ENCODE peak calls at places on chromosomes 13 and 19, in six cellular contexts. One of them, this sample, is unnamed.
A peak's percentile ranks its signal among the peaks of the same experiment; 100 is the strongest.

GRCh38 chr13:50127017-50127725 is 111.9 kb downstream of the KCNRG start:
- DNase-seq in AG10803: peak; percentile 25
- DNase-seq in fibroblast of mammary gland: peak; percentile 43
- DNase-seq in nephron progenitor cell: peak; percentile 51
- DNase-seq in BJ: no peak
- DNase-seq in body of pancreas: peak; percentile 54
- DNase-seq in this sample: no peak

GRCh38 chr13:33352520-33352919 is 67.0 kb upstream of the STARD13 start:
- DNase-seq in BJ: no peak
- DNase-seq in fibroblast of mammary gland: no peak
- DNase-seq in AG10803: no peak
- DNase-seq in nephron progenitor cell: no peak
- DNase-seq in body of pancreas: no peak
- DNase-seq in this sample: no peak

GRCh38 chr13:20191902-20192469 is 752 bp downstream of the GJB2 start:
- DNase-seq in body of pancreas: peak; percentile 49
- DNase-seq in BJ: no peak
- DNase-seq in nephron progenitor cell: peak; percentile 23
- DNase-seq in AG10803: no peak
- DNase-seq in fibroblast of mammary gland: peak; percentile 32
- DNase-seq in this sample: peak; percentile 28

GRCh38 chr19:34323433-34324204 is 41.4 kb upstream of the GPI start:
- DNase-seq in nephron progenitor cell: no peak
- DNase-seq in body of pancreas: no peak
- DNase-seq in AG10803: no peak
- DNase-seq in fibroblast of mammary gland: no peak
- DNase-seq in BJ: no peak
- DNase-seq in this sample: no peak

GRCh38 chr19:53947624-53948023 is 15.1 kb upstream of the CACNG8 start:
- DNase-seq in nephron progenitor cell: no peak
- DNase-seq in AG10803: no peak
- DNase-seq in fibroblast of mammary gland: peak; percentile 8
- DNase-seq in body of pancreas: no peak
- DNase-seq in BJ: no peak
- DNase-seq in this sample: peak; percentile 41

GRCh38 chr13:75494491-75494890 is 12.5 kb upstream of the TBC1D4 start:
- DNase-seq in BJ: no peak
- DNase-seq in fibroblast of mammary gland: no peak
- DNase-seq in nephron progenitor cell: no peak
- DNase-seq in body of pancreas: no peak
- DNase-seq in AG10803: no peak
- DNase-seq in this sample: no peak

GRCh38 chr19:49801966-49802661 is 11.0 kb downstream of the FUZ start:
- DNase-seq in body of pancreas: peak; percentile 84
- DNase-seq in BJ: peak; percentile 29
- DNase-seq in AG10803: peak; percentile 84
- DNase-seq in fibroblast of mammary gland: peak; percentile 89
- DNase-seq in nephron progenitor cell: peak; percentile 80
- DNase-seq in this sample: no peak

GRCh38 chr19:11176466-11177193 is 20.7 kb downstream of the KANK2 start:
- DNase-seq in fibroblast of mammary gland: no peak
- DNase-seq in AG10803: no peak
- DNase-seq in body of pancreas: no peak
- DNase-seq in BJ: no peak
- DNase-seq in nephron progenitor cell: no peak
- DNase-seq in this sample: no peak

GRCh38 chr19:55437410-55437809 is 5.7 kb downstream of the SHISA7 start:
- DNase-seq in BJ: no peak
- DNase-seq in body of pancreas: peak; percentile 57
- DNase-seq in AG10803: peak; percentile 39
- DNase-seq in fibroblast of mammary gland: peak; percentile 61
- DNase-seq in nephron progenitor cell: peak; percentile 93
- DNase-seq in this sample: peak; percentile 81

GRCh38 chr19:55605637-55606470 is at the start of gene ZNF865:
- DNase-seq in nephron progenitor cell: peak; percentile 79
- DNase-seq in BJ: no peak
- DNase-seq in AG10803: peak; percentile 81
- DNase-seq in body of pancreas: peak; percentile 75
- DNase-seq in fibroblast of mammary gland: peak; percentile 84
- DNase-seq in this sample: peak; percentile 82

GRCh38 chr19:50485284-50485955 is 8.8 kb upstream of the GARIN5A start:
- DNase-seq in BJ: no peak
- DNase-seq in body of pancreas: no peak
- DNase-seq in fibroblast of mammary gland: no peak
- DNase-seq in AG10803: no peak
- DNase-seq in nephron progenitor cell: no peak
- DNase-seq in this sample: no peak

GRCh38 chr19:57803594-57804325 is 11.0 kb downstream of the ZNF552 start:
- DNase-seq in BJ: peak; percentile 34
- DNase-seq in nephron progenitor cell: peak; percentile 66
- DNase-seq in fibroblast of mammary gland: peak; percentile 62
- DNase-seq in AG10803: peak; percentile 97
- DNase-seq in body of pancreas: no peak
- DNase-seq in this sample: peak; percentile 43

GRCh38 chr19:57803265-57803593 is 11.5 kb downstream of the ZNF552 start:
- DNase-seq in body of pancreas: no peak
- DNase-seq in AG10803: no peak
- DNase-seq in BJ: no peak
- DNase-seq in fibroblast of mammary gland: no peak
- DNase-seq in nephron progenitor cell: no peak
- DNase-seq in this sample: no peak

GRCh38 chr19:57807541-57807940 is 7.2 kb downstream of the ZNF552 start:
- DNase-seq in body of pancreas: no peak
- DNase-seq in fibroblast of mammary gland: peak; percentile 55
- DNase-seq in nephron progenitor cell: no peak
- DNase-seq in BJ: no peak
- DNase-seq in AG10803: peak; percentile 31
- DNase-seq in this sample: no peak

GRCh38 chr19:57800696-57801095 is 14.0 kb downstream of the ZNF552 start:
- DNase-seq in fibroblast of mammary gland: no peak
- DNase-seq in AG10803: no peak
- DNase-seq in BJ: no peak
- DNase-seq in nephron progenitor cell: no peak
- DNase-seq in body of pancreas: no peak
- DNase-seq in this sample: no peak

GRCh38 chr19:57802269-57802668 is 12.4 kb downstream of the ZNF552 start:
- DNase-seq in fibroblast of mammary gland: no peak
- DNase-seq in AG10803: no peak
- DNase-seq in BJ: no peak
- DNase-seq in body of pancreas: no peak
- DNase-seq in nephron progenitor cell: no peak
- DNase-seq in this sample: no peak
- TF ChIP-seq CTCF in fibroblast of mammary gland: no peak
- TF ChIP-seq CTCF in AG10803: no peak
- TF ChIP-seq CTCF in BJ: no peak
- TF ChIP-seq CTCF in body of pancreas: no peak
- TF ChIP-seq CTCF in nephron progenitor cell: no peak
- TF ChIP-seq CTCF in this sample: no peak

DNA sequence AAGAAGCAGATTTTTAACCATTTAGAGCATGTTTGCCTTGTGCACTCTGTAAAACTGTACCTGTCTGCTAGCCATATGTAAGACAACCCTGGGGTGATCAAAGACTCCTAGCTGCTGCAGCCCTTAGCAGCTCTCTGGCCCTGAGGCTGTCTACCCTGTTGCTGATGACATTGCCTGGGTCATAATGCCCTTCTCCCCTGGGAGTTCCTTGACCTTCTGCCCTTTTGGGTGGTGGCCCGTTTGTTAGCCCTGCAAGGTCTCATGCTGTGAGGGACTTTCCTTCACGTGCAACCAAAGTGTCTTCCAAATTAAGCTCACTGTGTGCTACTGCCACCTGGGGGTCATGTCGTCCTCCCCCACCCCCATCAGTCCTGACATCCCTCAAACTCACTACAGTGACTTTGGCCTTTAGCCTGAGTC is 7.4 kb downstream of the GPC6 start:
- DNase-seq in body of pancreas: no peak
- DNase-seq in nephron progenitor cell: no peak
- DNase-seq in fibroblast of mammary gland: no peak
- DNase-seq in AG10803: no peak
- DNase-seq in BJ: no peak
- DNase-seq in this sample: no peak
- TF ChIP-seq CTCF in body of pancreas: no peak
- TF ChIP-seq CTCF in nephron progenitor cell: no peak
- TF ChIP-seq CTCF in fibroblast of mammary gland: peak; percentile 29
- TF ChIP-seq CTCF in AG10803: no peak
- TF ChIP-seq CTCF in BJ: no peak
- TF ChIP-seq CTCF in this sample: no peak

GRCh38 chr13:32284927-32285632 is 30.1 kb downstream of the ZAR1L start:
- DNase-seq in BJ: peak; percentile 39
- DNase-seq in AG10803: peak; percentile 36
- DNase-seq in body of pancreas: peak; percentile 27
- DNase-seq in nephron progenitor cell: no peak
- DNase-seq in fibroblast of mammary gland: peak; percentile 84
- DNase-seq in this sample: peak; percentile 13
- TF ChIP-seq CTCF in BJ: no peak
- TF ChIP-seq CTCF in AG10803: no peak
- TF ChIP-seq CTCF in body of pancreas: no peak
- TF ChIP-seq CTCF in nephron progenitor cell: no peak
- TF ChIP-seq CTCF in fibroblast of mammary gland: no peak
- TF ChIP-seq CTCF in this sample: no peak

DNA sequence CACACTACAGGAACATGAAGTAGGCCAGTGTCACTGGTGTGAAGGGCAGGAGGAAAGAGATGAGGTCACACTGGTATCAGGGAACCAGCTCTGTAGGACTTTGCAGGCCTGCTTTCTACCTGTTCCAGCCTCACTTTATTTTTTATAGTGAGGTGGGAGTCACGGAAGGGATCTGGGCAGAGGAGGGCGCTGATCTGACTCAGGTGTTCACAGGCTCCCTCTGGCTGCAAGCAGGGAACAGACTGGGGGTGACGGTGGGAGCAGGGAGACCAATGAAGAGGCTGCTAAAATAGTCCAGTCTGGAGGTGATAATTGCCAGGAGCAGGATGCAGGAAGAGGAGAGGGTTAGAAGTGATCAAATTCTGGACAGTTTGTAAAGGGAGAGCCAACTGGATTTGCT is 2.8 kb downstream of the THAP8 start:
- DNase-seq in fibroblast of mammary gland: no peak
- DNase-seq in BJ: no peak
- DNase-seq in body of pancreas: no peak
- DNase-seq in AG10803: no peak
- DNase-seq in nephron progenitor cell: peak; percentile 18
- DNase-seq in this sample: peak; percentile 40
- TF ChIP-seq CTCF in fibroblast of mammary gland: peak; percentile 14
- TF ChIP-seq CTCF in BJ: peak; percentile 27
- TF ChIP-seq CTCF in body of pancreas: no peak
- TF ChIP-seq CTCF in AG10803: peak; percentile 15
- TF ChIP-seq CTCF in nephron progenitor cell: no peak
- TF ChIP-seq CTCF in this sample: no peak

DNA sequence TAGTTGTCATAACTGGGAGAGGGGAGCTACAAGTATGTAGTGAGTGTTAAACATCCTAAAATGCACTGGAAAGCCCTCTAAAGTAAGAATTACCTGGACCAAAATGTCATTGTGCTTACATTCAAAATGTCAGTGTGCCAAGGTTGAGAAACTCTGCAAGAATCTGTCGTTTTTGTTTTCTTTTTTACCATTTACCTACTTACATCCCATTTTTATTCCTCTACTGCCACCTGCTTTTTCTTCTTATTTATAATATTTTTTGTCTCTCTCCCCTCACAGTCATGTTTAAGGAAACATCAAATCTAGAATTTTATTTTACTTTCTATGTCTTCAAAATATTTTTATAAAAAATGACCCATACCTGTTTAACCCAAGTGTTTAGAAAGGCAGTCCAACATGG is 226.4 kb downstream of the PCDH17 start:
- DNase-seq in fibroblast of mammary gland: no peak
- DNase-seq in nephron progenitor cell: no peak
- DNase-seq in body of pancreas: no peak
- DNase-seq in BJ: no peak
- DNase-seq in AG10803: no peak
- DNase-seq in this sample: no peak
- TF ChIP-seq CTCF in fibroblast of mammary gland: no peak
- TF ChIP-seq CTCF in nephron progenitor cell: no peak
- TF ChIP-seq CTCF in body of pancreas: no peak
- TF ChIP-seq CTCF in BJ: no peak
- TF ChIP-seq CTCF in AG10803: no peak
- TF ChIP-seq CTCF in this sample: no peak

GRCh38 chr19:7868326-7868670 is 5.9 kb downstream of the PRR36 start:
- DNase-seq in fibroblast of mammary gland: peak; percentile 15
- DNase-seq in BJ: no peak
- DNase-seq in body of pancreas: no peak
- DNase-seq in nephron progenitor cell: no peak
- DNase-seq in AG10803: no peak
- DNase-seq in this sample: no peak

GRCh38 chr19:7869910-7870511 is 4.2 kb downstream of the PRR36 start:
- DNase-seq in fibroblast of mammary gland: peak; percentile 21
- DNase-seq in body of pancreas: peak; percentile 62
- DNase-seq in BJ: no peak
- DNase-seq in AG10803: no peak
- DNase-seq in nephron progenitor cell: peak; percentile 84
- DNase-seq in this sample: no peak

GRCh38 chr19:7870571-7871279 is 3.5 kb downstream of the PRR36 start:
- DNase-seq in AG10803: no peak
- DNase-seq in body of pancreas: peak; percentile 70
- DNase-seq in fibroblast of mammary gland: peak; percentile 47
- DNase-seq in BJ: no peak
- DNase-seq in nephron progenitor cell: peak; percentile 84
- DNase-seq in this sample: peak; percentile 65

GRCh38 chr19:7868671-7869452 is 5.3 kb downstream of the PRR36 start:
- DNase-seq in BJ: no peak
- DNase-seq in nephron progenitor cell: peak; percentile 87
- DNase-seq in fibroblast of mammary gland: peak; percentile 58
- DNase-seq in body of pancreas: peak; percentile 90
- DNase-seq in AG10803: peak; percentile 34
- DNase-seq in this sample: peak; percentile 70

DNA sequence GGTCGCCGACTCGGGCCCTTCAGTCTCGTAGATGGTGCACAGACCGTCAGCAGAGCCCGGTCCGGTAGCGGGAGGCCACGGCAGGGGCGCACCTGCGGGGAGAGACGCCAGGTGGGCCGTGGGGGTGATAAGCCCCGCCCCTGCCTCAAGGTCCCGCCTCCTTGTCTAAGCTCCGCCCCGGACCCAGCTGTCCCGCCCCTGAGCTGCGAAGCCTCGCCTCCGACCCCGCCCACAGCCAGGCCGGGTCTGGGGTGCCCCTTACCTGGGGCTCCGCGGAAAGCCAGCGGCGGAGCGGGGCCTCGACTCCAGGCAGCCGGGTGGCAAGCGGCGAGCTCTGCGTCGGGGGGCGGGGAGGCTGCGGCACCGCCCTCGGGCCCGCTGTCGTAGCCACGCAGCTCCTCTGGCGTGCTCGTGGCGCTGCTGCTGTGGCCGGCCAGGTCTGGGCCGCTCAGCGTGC is 4.7 kb downstream of the PRR36 start:
- DNase-seq in AG10803: no peak
- DNase-seq in nephron progenitor cell: peak; percentile 79
- DNase-seq in body of pancreas: peak; percentile 65
- DNase-seq in BJ: no peak
- DNase-seq in fibroblast of mammary gland: no peak
- DNase-seq in this sample: peak; percentile 33
- TF ChIP-seq CTCF in AG10803: no peak
- TF ChIP-seq CTCF in nephron progenitor cell: no peak
- TF ChIP-seq CTCF in body of pancreas: no peak
- TF ChIP-seq CTCF in BJ: peak; percentile 0
- TF ChIP-seq CTCF in fibroblast of mammary gland: no peak
- TF ChIP-seq CTCF in this sample: no peak

This sample was measured in Calu3.